ENCODE peak calls at places on chromosome 17, in nine cellular contexts. V, T, A, G, I, C, F, M and H are unnamed samples. For H3K4me1, the result is how much of the 10 kb centered on the place peaks cover.

GRCh38 chr17:17044846-17045561 is 2.7 kb downstream of the MPRIP start:
- DNase-seq in V (peak), T (peak), A (peak), G (peak), I (no peak), C (no peak), F (peak), M (peak), H (peak)

GRCh38 chr17:41223821-41224220 is 2.6 kb upstream of the KRTAP9-2 start:
- DNase-seq in V (peak), T (no peak), A (no peak), G (no peak), I (no peak), C (no peak), F (no peak), M (peak), H (no peak)

GRCh38 chr17:65562206-65562531 is 721 bp upstream of the AXIN2 start:
- DNase-seq in V (no peak), T (no peak), A (no peak), G (no peak), I (no peak), C (no peak), F (no peak), M (no peak), H (no peak)

GRCh38 chr17:79933863-79934652 is 94.8 kb upstream of the CBX4 start:
- DNase-seq in V (peak), T (no peak), A (no peak), G (no peak), I (no peak), C (no peak), F (no peak), M (peak), H (peak)

GRCh38 chr17:74282587-74283370 is 8.7 kb downstream of the DNAI2 start:
- DNase-seq in V (peak), T (no peak), A (peak), G (no peak), I (no peak), C (no peak), F (no peak), M (no peak), H (no peak)

GRCh38 chr17:75694536-75694935 is 26.7 kb upstream of the ITGB4 start:
- DNase-seq in V (no peak), T (no peak), A (no peak), G (no peak), I (no peak), C (no peak), F (no peak), M (peak), H (no peak)

GRCh38 chr17:46818319-46818928 is at the start of gene WNT3:
- DNase-seq in V (no peak), T (no peak), A (no peak), G (peak), I (no peak), C (peak), F (peak), M (no peak), H (peak)

GRCh38 chr17:50102164-50102991 is 7.2 kb downstream of the PDK2 start:
- DNase-seq in V (no peak), T (no peak), A (peak), G (no peak), I (no peak), C (no peak), F (peak), M (no peak), H (no peak)

GRCh38 chr17:68491864-68492263 is 20.4 kb upstream of the PRKAR1A start:
- DNase-seq in V (peak), T (no peak), A (no peak), G (no peak), I (no peak), C (no peak), F (no peak), M (no peak), H (no peak)

GRCh38 chr17:50547736-50548083 is 736 bp downstream of the SPATA20 start:
- DNase-seq in V (no peak), T (no peak), A (no peak), G (no peak), I (no peak), C (no peak), F (no peak), M (peak), H (no peak)

GRCh38 chr17:882827-883585 is 96.6 kb downstream of the NXN start:
- DNase-seq in V (no peak), T (no peak), A (peak), G (peak), I (no peak), C (peak), F (no peak), M (peak), H (no peak)

GRCh38 chr17:45425125-45425983 is 7.3 kb downstream of the ARHGAP27 start:
- DNase-seq in V (peak), T (no peak), A (peak), G (peak), I (peak), C (peak), F (peak), M (peak), H (no peak)

GRCh38 chr17:77429985-77430752 is 289.4 kb downstream of the SEC14L1 start:
- DNase-seq in V (peak), T (peak), A (peak), G (peak), I (peak), C (peak), F (peak), M (peak), H (peak)

GRCh38 chr17:5893741-5894140 is 176.4 kb upstream of the WSCD1 start:
- DNase-seq in V (no peak), T (no peak), A (no peak), G (no peak), I (no peak), C (no peak), F (no peak), M (no peak), H (no peak)

GRCh38 chr17:41527076-41528023 is 758 bp downstream of the KRT19 start:
- DNase-seq in V (no peak), T (no peak), A (peak), G (peak), I (no peak), C (peak), F (no peak), M (peak), H (no peak)

GRCh38 chr17:46733837-46734516 is 84.5 kb downstream of the WNT3 start:
- DNase-seq in V (peak), T (no peak), A (no peak), G (no peak), I (no peak), C (no peak), F (no peak), M (peak), H (no peak)

GRCh38 chr17:79215631-79216030 is 141.0 kb downstream of the ENGASE start:
- DNase-seq in V (no peak), T (no peak), A (no peak), G (no peak), I (no peak), C (no peak), F (no peak), M (no peak), H (no peak)

GRCh38 chr17:78340183-78340955 is 19.5 kb downstream of the SOCS3 start:
- DNase-seq in V (no peak), T (no peak), A (no peak), G (no peak), I (no peak), C (no peak), F (no peak), M (peak), H (no peak)

GRCh38 chr17:75078097-75079022 is 9.4 kb upstream of the SLC16A5 start:
- DNase-seq in V (peak), T (no peak), A (peak), G (no peak), I (peak), C (no peak), F (no peak), M (peak), H (no peak)

GRCh38 chr17:9587969-9588656 is 11.7 kb downstream of the CFAP52 start:
- DNase-seq in V (no peak), T (no peak), A (no peak), G (peak), I (no peak), C (no peak), F (no peak), M (no peak), H (peak)

GRCh38 chr17:16313159-16314090 is 39.8 kb downstream of the CENPV start:
- DNase-seq in V (no peak), T (no peak), A (peak), G (no peak), I (no peak), C (no peak), F (no peak), M (no peak), H (no peak)

GRCh38 chr17:31299624-31300023 is 2.6 kb upstream of the OMG start:
- DNase-seq in V (no peak), T (no peak), A (no peak), G (no peak), I (no peak), C (no peak), F (no peak), M (no peak), H (no peak)

GRCh38 chr17:63998050-63998720 is at the start of gene PRR29:
- DNase-seq in V (peak), T (peak), A (peak), G (peak), I (no peak), C (peak), F (peak), M (peak), H (peak)

GRCh38 chr17:18183334-18184142 is at the start of gene ALKBH5:
- DNase-seq in V (peak), T (peak), A (peak), G (peak), I (peak), C (peak), F (peak), M (peak), H (peak)

GRCh38 chr17:74449773-74450172 is 16.7 kb upstream of the CD300A start:
- DNase-seq in V (no peak), T (no peak), A (no peak), G (no peak), I (no peak), C (no peak), F (no peak), M (no peak), H (no peak)

GRCh38 chr17:31275126-31275525 is 21.9 kb downstream of the OMG start:
- DNase-seq in V (no peak), T (no peak), A (no peak), G (no peak), I (no peak), C (no peak), F (no peak), M (peak), H (no peak)

GRCh38 chr17:77312786-77313599 is 172.2 kb downstream of the SEC14L1 start:
- DNase-seq in V (no peak), T (no peak), A (peak), G (no peak), I (no peak), C (peak), F (peak), M (peak), H (no peak)

GRCh38 chr17:29933379-29933778 is 3.4 kb upstream of the SSH2 start:
- DNase-seq in V (peak), T (no peak), A (peak), G (peak), I (peak), C (peak), F (no peak), M (peak), H (no peak)

GRCh38 chr17:79741751-79742588 is 11.2 kb downstream of the ENPP7 start:
- DNase-seq in V (peak), T (peak), A (peak), G (peak), I (peak), C (peak), F (peak), M (peak), H (peak)

GRCh38 chr17:83055911-83056582 is 23.4 kb upstream of the METRNL start:
- DNase-seq in V (peak), T (no peak), A (peak), G (no peak), I (no peak), C (peak), F (no peak), M (peak), H (no peak)

GRCh38 chr17:35934760-35935159 is 4.2 kb upstream of the RDM1 start:
- DNase-seq in V (no peak), T (no peak), A (no peak), G (no peak), I (no peak), C (no peak), F (no peak), M (peak), H (no peak)

GRCh38 chr17:49217651-49218413 is 7.3 kb downstream of the ABI3 start:
- DNase-seq in V (no peak), T (no peak), A (no peak), G (no peak), I (no peak), C (no peak), F (peak), M (no peak), H (peak)

GRCh38 chr17:8966926-8967325 is 1.4 kb upstream of the PIK3R5 start:
- DNase-seq in V (no peak), T (no peak), A (no peak), G (no peak), I (no peak), C (no peak), F (no peak), M (no peak), H (no peak)

GRCh38 chr17:32275060-32276042 is 9.7 kb downstream of the RHBDL3 start:
- DNase-seq in V (peak), T (no peak), A (peak), G (peak), I (peak), C (no peak), F (peak), M (peak), H (no peak)

GRCh38 chr17:81309859-81310839 is 15.0 kb upstream of the SLC38A10 start:
- DNase-seq in V (no peak), T (no peak), A (no peak), G (no peak), I (no peak), C (no peak), F (peak), M (no peak), H (no peak)

GRCh38 chr17:81308161-81308560 is 13.1 kb upstream of the SLC38A10 start:
- DNase-seq in V (no peak), T (no peak), A (no peak), G (no peak), I (no peak), C (no peak), F (no peak), M (no peak), H (no peak)

GRCh38 chr17:81307636-81308035 is 12.5 kb upstream of the SLC38A10 start:
- DNase-seq in V (no peak), T (no peak), A (no peak), G (no peak), I (no peak), C (no peak), F (no peak), M (no peak), H (no peak)

GRCh38 chr17:81310963-81311550 is 15.9 kb upstream of the SLC38A10 start:
- DNase-seq in V (no peak), T (no peak), A (no peak), G (no peak), I (no peak), C (no peak), F (peak), M (no peak), H (no peak)

GRCh38 chr17:81309140-81309858 is 14.2 kb upstream of the SLC38A10 start:
- DNase-seq in V (peak), T (peak), A (peak), G (peak), I (peak), C (peak), F (peak), M (peak), H (no peak)
- H3K4me3 ChIP-seq in V (peak), T (no peak), A (no peak), G (no peak), I (peak), C (no peak), F (no peak), M (peak), H (no peak)

DNA sequence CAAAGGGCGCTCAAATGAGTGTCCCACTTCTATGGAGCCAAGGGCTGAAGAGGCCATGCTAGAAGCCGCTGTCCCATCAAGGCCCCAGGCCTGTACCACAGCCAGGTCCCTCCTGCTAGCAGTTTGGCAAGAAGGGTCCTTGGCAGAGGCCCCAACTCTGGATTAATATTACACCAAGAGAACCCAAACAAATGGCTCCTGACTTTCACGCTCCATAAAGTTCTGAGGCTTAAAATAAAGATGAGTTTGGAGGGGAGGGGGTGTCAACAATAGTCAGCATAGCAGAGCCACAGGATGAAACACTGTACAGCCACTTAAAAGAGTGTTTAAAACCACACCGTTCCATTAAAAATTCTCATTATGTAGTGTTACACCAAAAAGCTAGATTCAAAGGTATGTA is 30.5 kb downstream of the CUEDC1 start:
- DNase-seq in V (no peak), T (no peak), A (no peak), G (no peak), I (no peak), C (no peak), F (no peak), M (no peak), H (no peak)
- H3K4me1 ChIP-seq in V (under half), T (under half), A (under half), G (under half), I (half or more), C (half or more), F (under half), M (under half), H (under half)

GRCh38 chr17:28174352-28175046 is 132.0 kb downstream of the NLK start:
- DNase-seq in V (peak), T (no peak), A (no peak), G (no peak), I (no peak), C (no peak), F (no peak), M (no peak), H (peak)
- TF ChIP-seq EZH2phosphoT487 in V (no peak), T (no peak), A (no peak), G (no peak), I (no peak), C (no peak), F (no peak), M (no peak), H (no peak)

GRCh38 chr17:57860414-57860999 is 10.7 kb upstream of the MRPS23 start:
- DNase-seq in V (no peak), T (no peak), A (no peak), G (no peak), I (no peak), C (no peak), F (peak), M (peak), H (no peak)
- H3K4me3 ChIP-seq in V (no peak), T (peak), A (no peak), G (peak), I (peak), C (no peak), F (no peak), M (no peak), H (no peak)

GRCh38 chr17:38459556-38459955 is 31.3 kb downstream of the ARHGAP23 start:
- DNase-seq in V (no peak), T (no peak), A (no peak), G (no peak), I (no peak), C (peak), F (no peak), M (no peak), H (no peak)

GRCh38 chr17:38460082-38460715 is 31.9 kb downstream of the ARHGAP23 start:
- DNase-seq in V (no peak), T (no peak), A (no peak), G (no peak), I (no peak), C (no peak), F (no peak), M (no peak), H (no peak)

GRCh38 chr17:38457577-38458371 is 29.5 kb downstream of the ARHGAP23 start:
- DNase-seq in V (no peak), T (no peak), A (no peak), G (no peak), I (no peak), C (no peak), F (no peak), M (no peak), H (no peak)

GRCh38 chr17:38456031-38456815 is 28.0 kb downstream of the ARHGAP23 start:
- DNase-seq in V (no peak), T (no peak), A (no peak), G (no peak), I (no peak), C (peak), F (no peak), M (no peak), H (no peak)

GRCh38 chr17:38458521-38458920 is 30.3 kb downstream of the ARHGAP23 start:
- DNase-seq in V (no peak), T (no peak), A (no peak), G (no peak), I (no peak), C (no peak), F (no peak), M (no peak), H (no peak)
- H3K4me1 ChIP-seq in V (under half), T (under half), A (under half), G (under half), I (under half), C (under half), F (under half), M (under half), H (under half)

GRCh38 chr17:56174421-56174820 is 21.1 kb downstream of the ANKFN1 start:
- DNase-seq in V (no peak), T (no peak), A (no peak), G (no peak), I (no peak), C (no peak), F (no peak), M (peak), H (no peak)
- TF ChIP-seq EZH2phosphoT487 in V (no peak), T (no peak), A (no peak), G (no peak), I (no peak), C (no peak), F (no peak), M (no peak), H (no peak)

DNA sequence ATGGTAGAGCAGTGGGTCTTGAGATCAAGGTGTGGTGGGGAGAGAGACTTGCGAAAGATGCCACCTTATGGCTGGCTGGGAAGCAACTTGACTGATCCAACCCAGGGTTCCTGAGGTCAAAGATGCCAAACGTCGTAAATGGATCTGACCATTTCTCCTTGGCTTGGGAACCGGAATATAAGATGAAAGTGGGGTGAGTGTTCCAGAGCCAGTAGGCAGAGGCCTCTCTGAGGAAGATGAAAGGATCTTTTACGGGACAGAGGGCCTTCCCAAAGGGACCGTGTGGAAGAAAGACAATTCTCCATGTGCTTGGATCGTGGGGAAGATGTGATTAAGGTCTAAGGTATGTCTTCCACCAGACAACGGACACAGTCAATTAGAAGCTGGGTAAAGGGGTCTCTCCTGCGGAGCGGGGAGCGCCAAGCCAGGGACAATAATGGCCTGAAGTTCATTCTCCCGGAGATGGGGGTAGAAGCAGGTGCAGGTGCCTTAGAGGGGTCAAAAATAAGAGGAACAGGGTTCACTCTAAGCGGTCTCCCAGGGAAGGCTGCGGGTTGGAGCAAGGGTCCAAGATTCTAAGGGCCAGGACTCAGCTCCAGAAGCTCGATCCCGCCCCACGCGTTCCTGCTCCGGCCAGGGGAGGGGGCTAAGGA is 802 bp downstream of the FXR2 start:
- DNase-seq in V (peak), T (peak), A (no peak), G (peak), I (no peak), C (no peak), F (no peak), M (peak), H (peak)
- H3K4me3 ChIP-seq in V (peak), T (peak), A (peak), G (peak), I (peak), C (peak), F (peak), M (peak), H (peak)